ENCODE peak calls at places on chromosomes 6 and 20, in seven cellular contexts. One of them, this sample, is unnamed.

GRCh38 chr6:33628401-33628964 is 7.4 kb downstream of the ITPR3 start:
- DNase-seq in K562: no peak
- DNase-seq in HCT116: no peak
- DNase-seq in HepG2: no peak
- DNase-seq in GM12878: no peak
- DNase-seq in SK-N-SH: no peak
- DNase-seq in H1: no peak
- DNase-seq in this sample: no peak

GRCh38 chr6:169890901-169891300 is 139.5 kb downstream of the ERMARD start:
- DNase-seq in K562: no peak
- DNase-seq in H1: no peak
- DNase-seq in GM12878: no peak
- DNase-seq in HepG2: no peak
- DNase-seq in HCT116: no peak
- DNase-seq in SK-N-SH: peak
- DNase-seq in this sample: no peak

GRCh38 chr6:143135326-143135725 is 74.6 kb downstream of the AIG1 start:
- DNase-seq in K562: no peak
- DNase-seq in H1: no peak
- DNase-seq in GM12878: no peak
- DNase-seq in SK-N-SH: no peak
- DNase-seq in HCT116: no peak
- DNase-seq in HepG2: no peak
- DNase-seq in this sample: no peak

GRCh38 chr6:513961-514360 is 122.4 kb downstream of the IRF4 start:
- DNase-seq in HepG2: no peak
- DNase-seq in K562: no peak
- DNase-seq in HCT116: no peak
- DNase-seq in GM12878: no peak
- DNase-seq in H1: no peak
- DNase-seq in SK-N-SH: no peak
- DNase-seq in this sample: no peak

GRCh38 chr20:13262701-13263335 is 41.7 kb downstream of the ISM1 start:
- DNase-seq in SK-N-SH: no peak
- DNase-seq in H1: no peak
- DNase-seq in HepG2: no peak
- DNase-seq in HCT116: no peak
- DNase-seq in K562: no peak
- DNase-seq in GM12878: no peak
- DNase-seq in this sample: no peak

GRCh38 chr20:17498641-17499040 is 32.5 kb downstream of the BFSP1 start:
- DNase-seq in H1: no peak
- DNase-seq in HCT116: no peak
- DNase-seq in K562: no peak
- DNase-seq in HepG2: no peak
- DNase-seq in SK-N-SH: no peak
- DNase-seq in GM12878: no peak
- DNase-seq in this sample: no peak

GRCh38 chr6:118618676-118619377 is 32.6 kb downstream of the CEP85L start:
- DNase-seq in H1: peak
- DNase-seq in HCT116: peak
- DNase-seq in GM12878: no peak
- DNase-seq in SK-N-SH: peak
- DNase-seq in K562: peak
- DNase-seq in HepG2: peak
- DNase-seq in this sample: peak

GRCh38 chr6:42978487-42978792 is 541 bp downstream of the PEX6 start:
- DNase-seq in GM12878: no peak
- DNase-seq in K562: peak
- DNase-seq in H1: peak
- DNase-seq in HepG2: no peak
- DNase-seq in HCT116: no peak
- DNase-seq in SK-N-SH: no peak
- DNase-seq in this sample: peak

GRCh38 chr20:728022-728944 is 40.0 kb downstream of the SLC52A3 start:
- DNase-seq in HepG2: peak
- DNase-seq in H1: peak
- DNase-seq in K562: peak
- DNase-seq in GM12878: no peak
- DNase-seq in HCT116: no peak
- DNase-seq in SK-N-SH: peak
- DNase-seq in this sample: peak

GRCh38 chr6:3139090-3139903 is 18.0 kb downstream of the TUBB2A start:
- DNase-seq in HepG2: peak
- DNase-seq in GM12878: no peak
- DNase-seq in HCT116: no peak
- DNase-seq in H1: no peak
- DNase-seq in K562: no peak
- DNase-seq in SK-N-SH: no peak
- DNase-seq in this sample: peak

GRCh38 chr20:1619861-1620444 is at the start of gene SIRPB1:
- DNase-seq in SK-N-SH: no peak
- DNase-seq in HCT116: no peak
- DNase-seq in K562: peak
- DNase-seq in GM12878: no peak
- DNase-seq in H1: no peak
- DNase-seq in HepG2: peak
- DNase-seq in this sample: no peak

GRCh38 chr6:11270030-11271027 is 37.9 kb upstream of the NEDD9 start:
- DNase-seq in H1: no peak
- DNase-seq in GM12878: no peak
- DNase-seq in K562: no peak
- DNase-seq in SK-N-SH: peak
- DNase-seq in HCT116: no peak
- DNase-seq in HepG2: peak
- DNase-seq in this sample: no peak

GRCh38 chr6:95544517-95545225 is 32.7 kb upstream of the MANEA start:
- DNase-seq in HepG2: no peak
- DNase-seq in HCT116: no peak
- DNase-seq in H1: no peak
- DNase-seq in K562: no peak
- DNase-seq in GM12878: no peak
- DNase-seq in SK-N-SH: no peak
- DNase-seq in this sample: no peak

GRCh38 chr20:3681931-3682820 is at the start of gene ADAM33:
- DNase-seq in K562: peak
- DNase-seq in SK-N-SH: peak
- DNase-seq in GM12878: no peak
- DNase-seq in HCT116: no peak
- DNase-seq in HepG2: no peak
- DNase-seq in H1: peak
- DNase-seq in this sample: no peak
- TF ChIP-seq JUND in K562: no peak
- TF ChIP-seq JUND in SK-N-SH: no peak
- TF ChIP-seq JUND in GM12878: no peak
- TF ChIP-seq JUND in HCT116: no peak
- TF ChIP-seq JUND in HepG2: no peak
- TF ChIP-seq JUND in H1: no peak
- TF ChIP-seq JUND in this sample: no peak

GRCh38 chr6:137531376-137532092 is 37.3 kb upstream of the OLIG3 start:
- DNase-seq in SK-N-SH: no peak
- DNase-seq in H1: no peak
- DNase-seq in K562: no peak
- DNase-seq in HepG2: no peak
- DNase-seq in GM12878: no peak
- DNase-seq in HCT116: no peak
- DNase-seq in this sample: no peak

GRCh38 chr6:137536104-137536773 is 42.0 kb upstream of the OLIG3 start:
- DNase-seq in HCT116: no peak
- DNase-seq in SK-N-SH: no peak
- DNase-seq in GM12878: no peak
- DNase-seq in K562: no peak
- DNase-seq in H1: no peak
- DNase-seq in HepG2: no peak
- DNase-seq in this sample: no peak

DNA sequence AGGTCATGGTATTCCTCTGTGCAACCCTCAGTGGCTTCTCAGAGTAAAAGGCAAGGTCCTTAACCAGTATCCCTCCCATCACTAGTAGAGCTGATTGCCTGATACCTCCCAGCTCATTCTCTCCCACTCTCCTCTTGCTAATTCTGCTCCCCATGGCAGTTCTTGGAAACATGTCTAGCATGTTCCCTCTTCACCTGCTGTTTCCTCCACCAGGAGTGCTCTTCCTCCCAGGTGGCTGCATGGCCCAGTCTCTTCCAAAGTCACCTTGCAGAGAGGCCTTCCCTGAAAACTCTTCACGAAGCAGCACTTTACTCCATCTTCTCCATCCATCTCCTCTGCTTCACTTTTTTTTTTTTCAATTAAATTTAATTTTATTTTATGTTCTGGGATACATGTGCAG is 36.2 kb upstream of the OLIG3 start:
- DNase-seq in SK-N-SH: no peak
- DNase-seq in H1: no peak
- DNase-seq in K562: no peak
- DNase-seq in HepG2: no peak
- DNase-seq in GM12878: no peak
- DNase-seq in HCT116: no peak
- DNase-seq in this sample: no peak
- TF ChIP-seq JUND in SK-N-SH: no peak
- TF ChIP-seq JUND in H1: no peak
- TF ChIP-seq JUND in K562: no peak
- TF ChIP-seq JUND in HepG2: no peak
- TF ChIP-seq JUND in GM12878: no peak
- TF ChIP-seq JUND in HCT116: no peak
- TF ChIP-seq JUND in this sample: no peak

GRCh38 chr6:83006270-83006905 is 59.3 kb downstream of the UBE3D start:
- DNase-seq in HepG2: no peak
- DNase-seq in GM12878: no peak
- DNase-seq in HCT116: no peak
- DNase-seq in SK-N-SH: no peak
- DNase-seq in H1: no peak
- DNase-seq in K562: no peak
- DNase-seq in this sample: no peak
- TF ChIP-seq JUND in HepG2: no peak
- TF ChIP-seq JUND in GM12878: no peak
- TF ChIP-seq JUND in HCT116: no peak
- TF ChIP-seq JUND in SK-N-SH: no peak
- TF ChIP-seq JUND in H1: no peak
- TF ChIP-seq JUND in K562: peak
- TF ChIP-seq JUND in this sample: no peak

GRCh38 chr6:25179051-25179778 is 100.0 kb upstream of the CARMIL1 start:
- DNase-seq in SK-N-SH: no peak
- DNase-seq in HCT116: no peak
- DNase-seq in GM12878: no peak
- DNase-seq in HepG2: no peak
- DNase-seq in K562: no peak
- DNase-seq in H1: no peak
- DNase-seq in this sample: no peak
- TF ChIP-seq JUND in SK-N-SH: peak
- TF ChIP-seq JUND in HCT116: no peak
- TF ChIP-seq JUND in GM12878: no peak
- TF ChIP-seq JUND in HepG2: no peak
- TF ChIP-seq JUND in K562: no peak
- TF ChIP-seq JUND in H1: no peak
- TF ChIP-seq JUND in this sample: no peak

DNA sequence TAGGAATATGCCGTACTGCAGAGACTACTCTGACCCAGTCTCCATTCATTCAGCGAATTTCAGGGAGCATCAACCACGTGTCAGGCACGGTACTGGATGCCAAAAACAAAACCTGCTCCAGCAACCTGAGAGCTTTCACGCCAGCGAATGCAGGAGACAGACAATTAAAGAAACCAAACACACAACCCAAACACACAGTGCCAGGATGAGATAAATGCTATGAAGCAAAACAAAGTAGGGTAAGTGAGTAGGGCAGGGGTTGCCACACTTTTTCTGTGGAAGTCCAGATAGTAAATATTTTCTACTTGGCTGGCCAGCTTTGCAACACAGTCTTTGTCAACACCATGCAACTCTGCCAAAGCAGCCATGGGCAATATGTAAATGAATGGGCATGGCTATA is 10.0 kb downstream of the MOCS1 start:
- DNase-seq in H1: no peak
- DNase-seq in SK-N-SH: no peak
- DNase-seq in HepG2: no peak
- DNase-seq in GM12878: no peak
- DNase-seq in HCT116: no peak
- DNase-seq in K562: no peak
- DNase-seq in this sample: peak
- TF ChIP-seq JUND in H1: no peak
- TF ChIP-seq JUND in SK-N-SH: no peak
- TF ChIP-seq JUND in HepG2: no peak
- TF ChIP-seq JUND in GM12878: no peak
- TF ChIP-seq JUND in HCT116: no peak
- TF ChIP-seq JUND in K562: no peak
- TF ChIP-seq JUND in this sample: no peak